ENCODE peak calls at places on chromosomes 4 and X, in ten cellular contexts. B is fibroblast of lung, Z is upper lobe of right lung, W is colonic mucosa, Y is foreskin keratinocyte, X is lower leg skin, J is ovary, M is bronchial epithelial cell, N is AG04450, A is GM10248. U is an unnamed sample.

GRCh38 chrX:40176979-40177430 is 79.2 kb upstream of the BCOR start:
- DNase-seq in B (peak), Z (no peak), W (peak), Y (no peak), X (no peak), J (peak), M (no peak), N (no peak), A (no peak), U (no peak)

GRCh38 chr4:182938213-182938645 is 21.0 kb upstream of the DCTD start:
- DNase-seq in B (peak), Z (peak), W (peak), Y (no peak), X (peak), J (peak), M (peak), N (no peak), A (peak), U (no peak)

GRCh38 chr4:130573742-130574141 is 1477.8 kb downstream of the C4orf33 start:
- DNase-seq in B (no peak), Z (no peak), W (no peak), Y (no peak), X (no peak), J (no peak), M (no peak), N (no peak), A (no peak), U (no peak)

GRCh38 chrX:150983526-150984163 is 510 bp downstream of the HMGB3 start:
- DNase-seq in B (no peak), Z (no peak), W (no peak), Y (no peak), X (no peak), J (no peak), M (no peak), N (no peak), A (no peak), U (no peak)

GRCh38 chr4:142645478-142646108 is 200.5 kb downstream of the INPP4B start:
- DNase-seq in B (peak), Z (no peak), W (no peak), Y (no peak), X (no peak), J (no peak), M (no peak), N (no peak), A (no peak), U (no peak)

GRCh38 chrX:49812177-49812576 is 16.9 kb upstream of the PAGE4 start:
- DNase-seq in B (no peak), Z (no peak), W (no peak), Y (no peak), X (no peak), J (no peak), M (no peak), N (no peak), A (no peak), U (no peak)

GRCh38 chr4:118849867-118850812 is 14.2 kb upstream of the SEC24D start:
- DNase-seq in B (no peak), Z (no peak), W (peak), Y (peak), X (no peak), J (no peak), M (peak), N (no peak), A (peak), U (no peak)

GRCh38 chr4:100696531-100696930 is 178.7 kb upstream of the EMCN start:
- DNase-seq in B (peak), Z (no peak), W (no peak), Y (no peak), X (no peak), J (no peak), M (no peak), N (no peak), A (no peak), U (no peak)

GRCh38 chr4:10276152-10276551 is 159.6 kb upstream of the WDR1 start:
- DNase-seq in B (no peak), Z (no peak), W (no peak), Y (no peak), X (no peak), J (no peak), M (no peak), N (no peak), A (no peak), U (no peak)

GRCh38 chrX:47958943-47959342 is 44.8 kb downstream of the ZNF182 start:
- DNase-seq in B (no peak), Z (no peak), W (no peak), Y (no peak), X (no peak), J (no peak), M (peak), N (no peak), A (peak), U (no peak)
- TF ChIP-seq CTCF in B (no peak), Z (peak), W (no peak), Y (peak), X (no peak), J (no peak), M (peak), N (no peak), A (peak), U (no peak)

GRCh38 chr4:54620773-54621172 is 37.0 kb upstream of the KIT start:
- DNase-seq in B (no peak), Z (no peak), W (no peak), Y (no peak), X (no peak), J (no peak), M (no peak), N (no peak), A (no peak), U (no peak)

GRCh38 chr4:54625391-54625790 is 32.4 kb upstream of the KIT start:
- DNase-seq in B (no peak), Z (no peak), W (no peak), Y (no peak), X (no peak), J (peak), M (no peak), N (no peak), A (no peak), U (no peak)

GRCh38 chr4:54626113-54626512 is 31.6 kb upstream of the KIT start:
- DNase-seq in B (no peak), Z (no peak), W (no peak), Y (no peak), X (no peak), J (peak), M (no peak), N (no peak), A (no peak), U (no peak)
- TF ChIP-seq CTCF in B (no peak), Z (no peak), W (no peak), Y (no peak), X (no peak), J (no peak), M (no peak), N (no peak), A (no peak), U (no peak)

DNA sequence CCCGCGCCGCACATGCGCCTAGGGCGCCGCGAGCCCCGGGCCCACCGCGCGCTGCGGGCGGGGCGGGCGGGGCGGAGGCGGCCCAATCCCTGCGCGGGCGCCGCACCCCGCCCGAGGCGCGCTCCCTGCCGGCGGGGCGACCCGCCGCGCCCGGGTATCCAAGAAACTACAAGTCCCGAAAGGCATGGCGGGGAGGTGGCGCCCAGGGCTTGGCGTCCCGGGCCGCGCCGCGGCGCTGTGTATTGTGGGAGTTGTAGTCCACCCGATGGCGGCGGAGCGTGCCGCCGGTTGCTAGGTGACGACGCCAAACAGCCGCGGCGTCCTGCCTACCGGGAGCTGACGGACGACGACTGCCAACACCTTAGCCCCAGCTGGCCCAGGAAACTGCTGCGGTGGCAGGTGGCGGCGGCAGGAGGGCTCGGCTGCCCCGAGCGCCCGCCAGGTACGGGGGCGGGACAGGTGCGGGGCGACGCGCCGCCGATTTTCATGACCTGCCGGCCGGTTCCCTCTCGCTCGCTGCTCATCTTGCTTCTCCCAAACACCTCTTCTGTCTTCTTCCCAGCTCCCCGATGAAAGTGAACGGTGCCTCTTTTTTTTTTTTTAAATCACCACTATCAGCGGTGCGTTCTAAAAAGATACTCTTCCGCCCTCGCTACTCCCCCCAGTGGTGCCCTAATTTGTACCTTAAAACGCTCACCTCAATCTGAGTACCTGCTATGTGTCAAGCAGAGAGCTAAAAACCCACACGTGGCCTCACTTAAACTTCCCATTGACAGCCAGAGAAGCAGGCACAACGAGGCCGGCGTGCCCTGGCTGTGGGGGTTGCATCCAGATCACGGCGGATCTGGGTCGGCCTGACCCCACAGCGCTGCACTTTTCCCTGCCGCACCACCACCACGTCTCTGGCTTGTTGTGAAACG is at the start of gene CFAP99:
- DNase-seq in B (peak), Z (peak), W (peak), Y (peak), X (peak), J (peak), M (peak), N (peak), A (peak), U (peak)
- TF ChIP-seq CTCF in B (no peak), Z (no peak), W (no peak), Y (peak), X (no peak), J (no peak), M (peak), N (no peak), A (peak), U (no peak)

DNA sequence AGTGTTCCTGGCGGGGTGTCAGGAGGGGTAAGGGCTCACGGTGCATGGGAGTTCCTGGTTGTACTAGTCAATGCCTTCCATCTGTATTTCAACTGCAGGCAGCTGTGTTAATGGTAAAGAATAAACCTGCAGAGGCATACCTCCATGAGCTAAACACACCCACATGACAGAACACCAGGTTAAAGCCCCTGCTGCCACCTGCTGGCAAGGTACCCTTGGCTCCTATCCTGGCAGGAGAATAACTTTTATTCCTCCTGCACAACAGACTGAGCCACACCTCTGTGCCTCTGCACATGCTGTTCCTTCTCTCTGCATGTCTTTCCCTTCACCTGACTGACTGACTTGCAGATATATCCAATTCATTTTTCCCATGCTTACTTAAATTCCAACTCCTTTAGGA is 11.1 kb downstream of the ITIH6 start:
- DNase-seq in B (no peak), Z (no peak), W (peak), Y (no peak), X (no peak), J (no peak), M (peak), N (no peak), A (peak), U (no peak)
- TF ChIP-seq CTCF in B (no peak), Z (peak), W (peak), Y (peak), X (no peak), J (no peak), M (peak), N (no peak), A (peak), U (no peak)

GRCh38 chr4:174215936-174216699 is 67.3 kb downstream of the FBXO8 start:
- DNase-seq in B (no peak), Z (no peak), W (no peak), Y (no peak), X (no peak), J (no peak), M (no peak), N (no peak), A (no peak), U (no peak)

GRCh38 chr4:174216935-174217272 is 66.6 kb downstream of the FBXO8 start:
- DNase-seq in B (no peak), Z (no peak), W (no peak), Y (no peak), X (no peak), J (no peak), M (no peak), N (no peak), A (no peak), U (no peak)

GRCh38 chr4:174215055-174215454 is 68.4 kb downstream of the FBXO8 start:
- DNase-seq in B (no peak), Z (no peak), W (no peak), Y (no peak), X (no peak), J (no peak), M (no peak), N (no peak), A (no peak), U (no peak)

GRCh38 chr4:174218127-174218790 is 65.2 kb downstream of the FBXO8 start:
- DNase-seq in B (peak), Z (no peak), W (no peak), Y (no peak), X (no peak), J (no peak), M (no peak), N (no peak), A (no peak), U (no peak)

DNA sequence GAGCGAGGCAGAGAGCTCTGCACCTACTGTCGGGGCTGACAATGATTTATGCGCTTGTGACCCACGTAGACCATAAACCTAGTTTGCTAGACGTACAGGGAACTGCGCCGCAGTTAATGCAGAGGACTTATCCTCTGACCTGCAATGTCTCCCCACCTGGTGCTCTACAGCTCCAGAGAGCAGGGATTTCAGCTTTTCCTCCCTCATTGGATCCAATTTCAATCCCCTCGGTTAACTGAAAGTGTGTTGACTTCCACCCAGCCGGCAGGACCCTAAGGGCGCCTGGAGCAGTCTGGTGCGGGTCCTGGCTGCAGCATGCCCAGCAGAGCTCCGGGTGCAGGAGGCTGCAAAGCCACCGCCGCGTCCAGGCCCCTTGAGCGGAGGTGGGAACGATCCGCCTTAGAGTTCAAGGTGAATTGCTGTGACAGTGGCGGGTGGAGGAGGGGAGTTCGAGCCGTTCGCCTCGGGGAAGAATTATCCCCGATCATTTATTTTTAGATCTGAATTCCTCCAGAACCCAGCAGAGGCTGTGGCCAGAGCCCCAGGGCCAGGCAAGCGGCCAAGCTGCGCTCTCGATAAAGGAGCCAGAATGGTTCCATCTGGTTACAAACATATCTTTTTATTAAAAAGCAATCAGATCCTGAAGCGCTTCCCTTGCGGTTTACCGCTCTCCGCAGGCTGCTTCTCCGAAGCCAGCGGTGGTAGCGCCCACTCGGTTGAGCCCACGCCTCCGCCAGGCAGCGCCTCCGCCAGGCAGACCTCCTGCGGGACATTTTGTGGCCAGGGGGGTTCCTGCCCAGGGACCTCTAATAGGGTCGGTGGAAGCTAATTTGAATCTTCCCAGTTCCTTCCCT is 66.0 kb downstream of the FBXO8 start:
- DNase-seq in B (peak), Z (no peak), W (no peak), Y (no peak), X (no peak), J (peak), M (no peak), N (no peak), A (peak), U (no peak)
- TF ChIP-seq CTCF in B (no peak), Z (no peak), W (no peak), Y (no peak), X (no peak), J (no peak), M (no peak), N (peak), A (no peak), U (no peak)

GRCh38 chrX:123310112-123310511 is 126.0 kb downstream of the GRIA3 start:
- DNase-seq in B (no peak), Z (no peak), W (no peak), Y (no peak), X (no peak), J (no peak), M (no peak), N (no peak), A (no peak), U (no peak)
- TF ChIP-seq CTCF in B (no peak), Z (no peak), W (no peak), Y (no peak), X (no peak), J (no peak), M (no peak), N (no peak), A (no peak), U (no peak)

GRCh38 chrX:47690175-47690574 is 31.2 kb upstream of the UXT start:
- DNase-seq in B (no peak), Z (no peak), W (no peak), Y (no peak), X (no peak), J (no peak), M (no peak), N (no peak), A (no peak), U (no peak)
- TF ChIP-seq CTCF in B (no peak), Z (no peak), W (no peak), Y (peak), X (no peak), J (no peak), M (no peak), N (no peak), A (no peak), U (no peak)

U was measured in omental fat pad.